ENCODE peak calls at places on chromosomes 1 and 21, in five cellular contexts. One of them, this sample, is unnamed.
A peak's percentile ranks its signal among the peaks of the same experiment; 100 is the strongest.

GRCh38 chr1:31831397-31832378 is 15.9 kb upstream of the SPOCD1 start:
- DNase-seq in colonic mucosa: no peak
- DNase-seq in body of pancreas: no peak
- DNase-seq in HEK293T: no peak
- DNase-seq in mesenchymal stem cell: peak; percentile 42
- DNase-seq in this sample: peak; percentile 82

GRCh38 chr1:153428073-153428638 is 11.8 kb downstream of the S100A7A start:
- DNase-seq in colonic mucosa: no peak
- DNase-seq in body of pancreas: no peak
- DNase-seq in HEK293T: no peak
- DNase-seq in mesenchymal stem cell: no peak
- DNase-seq in this sample: no peak

GRCh38 chr1:241998412-241998921 is 431 bp downstream of the MAP1LC3C start:
- DNase-seq in colonic mucosa: peak; percentile 88
- DNase-seq in body of pancreas: peak; percentile 58
- DNase-seq in HEK293T: peak; percentile 74
- DNase-seq in mesenchymal stem cell: peak; percentile 68
- DNase-seq in this sample: peak; percentile 57

GRCh38 chr1:159000627-159001026 is 9.1 kb upstream of the IFI16 start:
- DNase-seq in colonic mucosa: peak; percentile 75
- DNase-seq in body of pancreas: peak; percentile 46
- DNase-seq in HEK293T: no peak
- DNase-seq in mesenchymal stem cell: peak; percentile 93
- DNase-seq in this sample: peak; percentile 91

GRCh38 chr1:201184734-201185453 is 5.7 kb upstream of the IGFN1 start:
- DNase-seq in colonic mucosa: no peak
- DNase-seq in body of pancreas: peak; percentile 46
- DNase-seq in HEK293T: peak; percentile 63
- DNase-seq in mesenchymal stem cell: peak; percentile 88
- DNase-seq in this sample: peak; percentile 88

GRCh38 chr1:202831906-202832305 is 21.2 kb downstream of the PCAT6 start:
- DNase-seq in colonic mucosa: no peak
- DNase-seq in body of pancreas: no peak
- DNase-seq in HEK293T: no peak
- DNase-seq in mesenchymal stem cell: no peak
- DNase-seq in this sample: no peak

GRCh38 chr1:232226197-232226681 is 403.7 kb downstream of the SIPA1L2 start:
- DNase-seq in colonic mucosa: no peak
- DNase-seq in body of pancreas: no peak
- DNase-seq in HEK293T: no peak
- DNase-seq in mesenchymal stem cell: peak; percentile 79
- DNase-seq in this sample: peak; percentile 8

GRCh38 chr1:196407358-196408041 is 200.7 kb downstream of the KCNT2 start:
- DNase-seq in colonic mucosa: no peak
- DNase-seq in body of pancreas: no peak
- DNase-seq in HEK293T: no peak
- DNase-seq in mesenchymal stem cell: peak; percentile 54
- DNase-seq in this sample: peak; percentile 68

GRCh38 chr21:14591882-14592281 is 45.8 kb upstream of the SAMSN1 start:
- DNase-seq in colonic mucosa: no peak
- DNase-seq in body of pancreas: no peak
- DNase-seq in HEK293T: no peak
- DNase-seq in mesenchymal stem cell: peak; percentile 76
- DNase-seq in this sample: peak; percentile 8

GRCh38 chr21:27026501-27026900 is 59.6 kb upstream of the ADAMTS5 start:
- DNase-seq in colonic mucosa: no peak
- DNase-seq in body of pancreas: no peak
- DNase-seq in HEK293T: no peak
- DNase-seq in mesenchymal stem cell: no peak
- DNase-seq in this sample: no peak

GRCh38 chr1:119320100-119320499 is 48.5 kb upstream of the HAO2 start:
- DNase-seq in colonic mucosa: no peak
- DNase-seq in body of pancreas: no peak
- DNase-seq in HEK293T: no peak
- DNase-seq in mesenchymal stem cell: no peak
- DNase-seq in this sample: no peak

GRCh38 chr1:226737819-226738420 is 1.2 kb downstream of the ITPKB start:
- DNase-seq in colonic mucosa: peak; percentile 66
- DNase-seq in body of pancreas: peak; percentile 47
- DNase-seq in HEK293T: no peak
- DNase-seq in mesenchymal stem cell: peak; percentile 75
- DNase-seq in this sample: peak; percentile 17

GRCh38 chr1:5709976-5710375 is 282.2 kb downstream of the NPHP4 start:
- DNase-seq in colonic mucosa: no peak
- DNase-seq in body of pancreas: no peak
- DNase-seq in HEK293T: no peak
- DNase-seq in mesenchymal stem cell: no peak
- DNase-seq in this sample: no peak

GRCh38 chr21:42563261-42564045 is 49.8 kb downstream of the SLC37A1 start:
- DNase-seq in colonic mucosa: no peak
- DNase-seq in body of pancreas: peak; percentile 10
- DNase-seq in HEK293T: no peak
- DNase-seq in mesenchymal stem cell: no peak
- DNase-seq in this sample: peak; percentile 32

GRCh38 chr1:1874901-1875300 is 16.0 kb downstream of the GNB1 start:
- DNase-seq in colonic mucosa: no peak
- DNase-seq in body of pancreas: no peak
- DNase-seq in HEK293T: no peak
- DNase-seq in mesenchymal stem cell: no peak
- DNase-seq in this sample: no peak

GRCh38 chr1:24910210-24910609 is 19.9 kb downstream of the RUNX3 start:
- DNase-seq in colonic mucosa: no peak
- DNase-seq in body of pancreas: no peak
- DNase-seq in HEK293T: no peak
- DNase-seq in mesenchymal stem cell: no peak
- DNase-seq in this sample: no peak

GRCh38 chr21:46667191-46667734 is 31.8 kb downstream of the PRMT2 start:
- DNase-seq in colonic mucosa: no peak
- DNase-seq in body of pancreas: no peak
- DNase-seq in HEK293T: no peak
- DNase-seq in mesenchymal stem cell: no peak
- DNase-seq in this sample: peak; percentile 44

This sample was measured in amniotic epithelial cell.